ENCODE peak calls at places on chromosomes 12 and 14, in six cellular contexts. E is neural progenitor cell, Q is testis, D is pancreas, G is stomach, F is left ventricle myocardium inferior. N is an unnamed sample.

GRCh38 chr12:93054021-93054420 is 124.9 kb upstream of the EEA1 start:
- DNase-seq in G (no peak), E (no peak), D (no peak), Q (no peak), F (no peak), N (no peak)

GRCh38 chr14:75452900-75453816 is 25.3 kb downstream of the JDP2 start:
- DNase-seq in G (no peak), D (peak; percentile 70), Q (peak; percentile 65), E (peak; percentile 90), F (peak; percentile 64), N (peak; percentile 81)

GRCh38 chr12:3117144-3117581 is 40.0 kb downstream of the TSPAN9 start:
- DNase-seq in F (no peak), E (no peak), Q (no peak), G (no peak), D (no peak), N (no peak)

GRCh38 chr14:99120147-99121026 is 151.6 kb downstream of the BCL11B start:
- DNase-seq in Q (no peak), E (no peak), D (no peak), F (no peak), G (peak; percentile 8), N (no peak)

GRCh38 chr14:78154827-78155226 is 15.3 kb upstream of the NRXN3 start:
- DNase-seq in Q (no peak), F (no peak), E (peak; percentile 53), G (no peak), D (no peak), N (no peak)

GRCh38 chr12:94046626-94047410 is 101.6 kb upstream of the PLXNC1 start:
- DNase-seq in F (no peak), G (no peak), E (no peak), D (no peak), Q (no peak), N (no peak)

GRCh38 chr12:123267991-123268843 is 3.4 kb downstream of the CDK2AP1 start:
- DNase-seq in D (peak; percentile 45), G (no peak), E (no peak), Q (no peak), F (peak; percentile 34), N (peak; percentile 65)

GRCh38 chr12:49706351-49707126 is 666 bp downstream of the FMNL3 start:
- DNase-seq in Q (peak; percentile 46), D (peak; percentile 37), G (peak; percentile 26), F (peak; percentile 42), E (peak; percentile 74), N (peak; percentile 46)

GRCh38 chr12:64137117-64137516 is 85.0 kb downstream of the KICS2 start:
- DNase-seq in F (no peak), E (no peak), G (no peak), Q (no peak), D (no peak), N (no peak)

GRCh38 chr12:29155079-29155478 is 6.0 kb downstream of the FAR2 start:
- DNase-seq in D (no peak), F (no peak), G (no peak), Q (no peak), E (no peak), N (no peak)

DNA sequence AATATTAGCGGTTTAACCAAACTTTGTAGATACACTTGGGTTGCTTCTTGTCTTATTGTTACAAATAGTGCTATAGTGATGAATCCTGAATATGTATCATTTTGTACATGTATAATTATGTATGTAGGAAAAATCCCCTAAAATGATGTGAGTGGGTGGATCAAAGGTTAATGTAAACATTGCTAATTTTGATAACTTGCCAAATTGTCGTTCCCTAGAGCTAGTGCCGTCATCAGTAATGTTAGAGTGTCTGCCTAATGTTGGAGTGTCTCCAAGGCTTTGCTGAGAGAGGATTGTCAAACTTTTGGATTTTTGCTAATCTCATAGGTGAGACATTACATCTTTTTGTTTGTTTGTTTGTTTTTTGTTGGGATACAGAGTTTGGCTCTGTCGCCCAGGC is 44.4 kb downstream of the AEBP2 start:
- DNase-seq in F (no peak), Q (no peak), E (no peak), D (no peak), G (no peak), N (no peak)
- H3K4me3 ChIP-seq in F (no peak overlapping the region), Q (no peak overlapping the region), E (no peak overlapping the region), D (no peak overlapping the region), G (no peak overlapping the region), N (no peak overlapping the region)

GRCh38 chr14:90318016-90318415 is 13.7 kb downstream of the NRDE2 start:
- DNase-seq in Q (no peak), F (no peak), D (no peak), G (no peak), E (no peak), N (no peak)
- H3K9me3 ChIP-seq in Q (no peaks in the 10 kb centered on the region), F (no peaks in the 10 kb centered on the region), D (no peaks in the 10 kb centered on the region), G (no peaks in the 10 kb centered on the region), E (no peaks in the 10 kb centered on the region), N (no peaks in the 10 kb centered on the region)

GRCh38 chr14:31950331-31950730 is 126.8 kb upstream of the ARHGAP5 start:
- DNase-seq in F (no peak), Q (no peak), G (no peak), D (no peak), E (no peak), N (no peak)
- H3K4me1 ChIP-seq in F (peaks cover 33% of the 10 kb centered on the region), Q (peaks cover 9% of the 10 kb centered on the region), G (peaks cover 15% of the 10 kb centered on the region), D (no peaks in the 10 kb centered on the region), E (peaks cover 18% of the 10 kb centered on the region), N (peaks cover 7% of the 10 kb centered on the region)

DNA sequence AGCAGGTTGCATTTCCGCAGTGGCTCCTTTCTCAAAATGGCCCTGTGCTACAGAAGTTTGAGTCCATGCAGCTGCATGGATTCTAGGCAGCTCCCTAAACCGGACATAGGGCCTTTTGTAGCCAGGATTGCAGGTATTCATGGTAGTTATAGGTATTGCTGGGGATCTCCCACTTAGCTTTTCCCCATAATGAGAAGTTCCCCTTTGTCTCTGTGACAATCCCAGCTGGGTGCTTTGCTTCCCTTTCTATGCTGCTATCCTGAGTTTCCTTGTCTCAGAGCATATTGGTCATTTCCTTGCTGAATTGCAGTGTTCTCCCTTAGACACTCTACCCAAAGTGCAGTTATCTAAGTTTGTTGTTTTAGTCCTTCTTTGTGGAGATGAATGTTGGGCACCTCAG is 120.9 kb upstream of the MIS18BP1 start:
- DNase-seq in D (no peak), Q (no peak), F (no peak), G (no peak), E (peak; percentile 20), N (no peak)
- H3K4me3 ChIP-seq in D (no peak overlapping the region), Q (no peak overlapping the region), F (no peak overlapping the region), G (no peak overlapping the region), E (no peak overlapping the region), N (no peak overlapping the region)

DNA sequence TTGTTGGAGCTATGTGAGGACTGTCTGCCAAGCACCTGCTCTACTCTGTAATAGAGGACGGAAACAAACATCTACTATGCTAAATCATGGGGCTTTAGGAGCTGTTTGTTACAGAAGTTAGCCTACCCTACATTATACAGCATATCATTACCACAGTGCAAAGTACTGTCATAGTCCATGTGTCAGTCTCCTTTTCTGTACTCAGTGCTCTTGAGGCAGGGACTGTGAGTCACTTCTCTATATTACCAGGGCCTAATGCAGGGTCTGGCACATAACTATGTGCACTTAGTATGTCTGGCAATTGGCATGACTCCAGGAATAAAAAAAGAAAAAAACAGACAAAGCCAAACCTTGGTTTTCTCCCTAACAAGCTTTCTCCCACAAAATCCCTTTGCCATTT is 95.0 kb downstream of the RPAP3 start:
- DNase-seq in D (no peak), F (no peak), G (no peak), E (no peak), Q (no peak), N (no peak)
- H3K9me3 ChIP-seq in D (no peaks in the 10 kb centered on the region), F (peaks cover 25% of the 10 kb centered on the region), G (peaks cover 27% of the 10 kb centered on the region), E (peaks cover 6% of the 10 kb centered on the region), Q (no peaks in the 10 kb centered on the region), N (no peaks in the 10 kb centered on the region)

DNA sequence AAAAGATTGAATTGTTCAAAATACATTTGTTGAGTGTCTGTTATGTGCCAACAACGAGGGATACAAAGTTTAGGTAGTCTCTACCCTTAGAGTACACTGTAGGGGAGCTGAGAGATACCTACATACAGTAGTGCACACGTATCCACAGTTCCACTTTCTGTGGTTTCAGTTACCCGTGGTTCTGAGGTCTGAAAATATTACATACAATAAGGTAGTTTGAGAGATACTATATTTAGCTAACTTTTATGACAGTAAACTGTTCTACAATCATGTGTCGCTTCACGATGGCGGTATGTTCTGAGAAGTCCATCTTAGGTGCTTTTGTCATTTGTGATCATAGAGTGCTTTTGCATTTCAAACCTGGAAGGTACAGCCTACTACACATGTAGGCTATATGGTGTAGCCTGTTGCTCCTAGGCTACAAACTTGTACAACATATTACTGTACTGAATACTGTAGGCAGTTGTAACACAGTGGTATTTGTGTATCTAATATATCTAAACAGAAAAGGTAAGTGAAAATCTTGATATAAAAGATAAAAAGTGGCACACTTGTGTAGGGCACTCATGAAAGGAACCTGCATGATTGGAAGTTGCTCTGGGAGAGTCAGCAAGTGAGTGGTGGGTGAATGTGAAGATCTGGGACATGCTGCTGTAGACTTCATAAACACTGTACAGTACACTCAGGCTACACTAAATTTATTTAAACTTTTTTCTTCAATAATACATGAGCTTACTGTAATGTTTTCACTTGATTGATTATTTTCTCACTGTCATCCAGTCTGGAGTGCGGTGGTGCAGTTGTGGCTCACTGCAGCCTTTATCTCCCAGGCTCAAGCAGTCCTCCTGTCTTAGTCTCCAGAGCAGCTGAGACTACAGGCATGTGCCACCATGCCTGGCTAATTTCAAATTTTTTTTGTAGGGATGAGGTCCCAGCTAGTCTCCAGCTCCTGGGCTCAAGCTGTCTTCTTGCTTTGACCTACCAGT is 4.0 kb downstream of the CPSF6 start:
- DNase-seq in F (no peak), E (no peak), Q (no peak), D (no peak), G (no peak), N (no peak)
- H3K4me1 ChIP-seq in F (peaks cover 88% of the 10 kb centered on the region), E (peaks cover 27% of the 10 kb centered on the region), Q (peaks cover 34% of the 10 kb centered on the region), D (peaks cover 22% of the 10 kb centered on the region), G (peaks cover 44% of the 10 kb centered on the region), N (peaks cover 2% of the 10 kb centered on the region)

DNA sequence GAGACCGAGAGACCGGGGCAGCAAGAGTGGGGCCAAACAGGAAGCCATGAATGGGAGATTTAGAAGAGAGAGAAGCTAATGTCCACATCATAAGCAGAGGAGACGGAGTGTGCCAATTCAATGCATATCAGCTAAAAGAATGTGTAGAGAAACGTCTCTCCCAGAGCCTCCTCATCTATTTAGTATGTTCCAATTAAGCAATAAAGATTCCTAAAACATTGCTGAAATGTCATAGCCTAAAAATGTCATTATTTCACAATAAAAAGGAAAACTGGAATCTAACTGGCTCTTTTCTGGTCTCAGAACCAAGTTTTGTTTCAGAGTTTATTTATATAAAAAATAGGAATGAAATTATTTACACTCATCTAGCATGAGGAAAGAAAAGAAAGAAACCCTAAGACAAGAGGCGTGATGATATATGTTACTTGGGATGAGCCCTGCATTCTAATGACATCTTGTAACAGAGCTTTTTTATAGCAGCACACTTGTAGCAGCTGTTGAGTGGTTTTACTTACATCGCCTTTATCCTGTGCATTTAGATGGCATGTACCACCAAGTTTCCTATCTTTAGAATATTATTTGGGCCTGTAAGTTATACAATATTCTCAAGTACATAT is 266.3 kb upstream of the PRKD1 start:
- DNase-seq in F (no peak), G (no peak), D (no peak), Q (no peak), E (no peak), N (no peak)
- H3K4me3 ChIP-seq in F (no peak overlapping the region), G (no peak overlapping the region), D (no peak overlapping the region), Q (no peak overlapping the region), E (no peak overlapping the region), N (no peak overlapping the region)

N was measured in right cardiac atrium.